ENCODE peak calls at places on chromosomes 3 and 15, in ten cellular contexts. I is A549, Z is uterus, S is cardiac muscle cell, W is endothelial cell of umbilical vein, V is spleen, G is left ventricle myocardium inferior, Y is astrocyte, A is suprapubic skin, H is transverse colon. N is an unnamed sample. For H3K4me1, the result is how much of the 10 kb centered on the place peaks cover.

GRCh38 chr3:47865192-47865591 is 62.3 kb downstream of the DHX30 start:
- DNase-seq in Y (no peak), I (no peak), H (no peak), Z (no peak), V (no peak), G (no peak), A (no peak), S (no peak), W (no peak), N (no peak)

GRCh38 chr15:101646652-101647051 is 5.5 kb downstream of the TM2D3 start:
- DNase-seq in Y (no peak), V (peak), S (no peak), A (no peak), G (peak), Z (no peak), H (no peak), I (peak), W (no peak), N (no peak)

GRCh38 chr3:155554777-155555445 is 190.0 kb downstream of the PLCH1 start:
- DNase-seq in W (no peak), Y (no peak), G (no peak), Z (no peak), I (peak), S (no peak), H (no peak), V (no peak), A (no peak), N (no peak)

GRCh38 chr3:193816028-193816395 is 223.0 kb downstream of the OPA1 start:
- DNase-seq in I (no peak), H (no peak), Z (no peak), A (no peak), G (no peak), S (no peak), W (no peak), V (no peak), Y (no peak), N (no peak)

GRCh38 chr3:29345923-29346322 is 65.1 kb downstream of the RBMS3 start:
- DNase-seq in W (no peak), G (no peak), A (no peak), I (no peak), V (no peak), H (no peak), Y (no peak), Z (no peak), S (no peak), N (no peak)

GRCh38 chr3:57596495-57597239 is 477 bp downstream of the ARF4 start:
- DNase-seq in I (peak), H (peak), V (peak), W (peak), G (peak), Y (peak), A (peak), S (peak), Z (peak), N (peak)

GRCh38 chr15:96037584-96037983 is 292.9 kb upstream of the NR2F2 start:
- DNase-seq in A (no peak), Y (peak), S (no peak), H (no peak), I (no peak), V (no peak), W (no peak), G (no peak), Z (no peak), N (no peak)

GRCh38 chr15:76973362-76973743 is 21.6 kb upstream of the PSTPIP1 start:
- DNase-seq in Z (no peak), G (no peak), W (peak), S (peak), A (no peak), V (no peak), Y (no peak), I (peak), H (no peak), N (no peak)

GRCh38 chr3:192835818-192836468 is 81.7 kb downstream of the MB21D2 start:
- DNase-seq in W (no peak), S (no peak), I (no peak), A (no peak), G (peak), H (peak), Y (peak), V (no peak), Z (peak), N (no peak)

GRCh38 chr3:141051641-141052569 is 758 bp downstream of the SPSB4 start:
- DNase-seq in V (no peak), G (peak), A (no peak), I (peak), Y (peak), S (peak), Z (no peak), W (no peak), H (no peak), N (no peak)

GRCh38 chr15:68542771-68543544 is 35.8 kb upstream of the CORO2B start:
- DNase-seq in A (no peak), I (no peak), G (no peak), V (no peak), Y (peak), S (no peak), W (peak), Z (peak), H (no peak), N (no peak)

GRCh38 chr3:31377045-31377642 is 155.6 kb upstream of the STT3B start:
- DNase-seq in W (peak), Z (no peak), H (no peak), V (no peak), A (no peak), Y (peak), I (peak), G (no peak), S (no peak), N (no peak)

GRCh38 chr3:78517932-78518331 is 1249.9 kb downstream of the ROBO1 start:
- DNase-seq in Z (no peak), S (peak), H (no peak), A (no peak), V (no peak), I (no peak), Y (no peak), W (no peak), G (no peak), N (no peak)

GRCh38 chr3:141000691-141001090 is 50.5 kb upstream of the SPSB4 start:
- DNase-seq in A (no peak), Y (no peak), H (no peak), I (no peak), V (no peak), Z (no peak), G (no peak), S (no peak), W (no peak), N (no peak)

GRCh38 chr15:56770191-56770590 is 36.9 kb upstream of the ZNF280D start:
- DNase-seq in V (no peak), G (no peak), Z (no peak), W (no peak), A (no peak), H (no peak), I (no peak), Y (no peak), S (no peak), N (no peak)

GRCh38 chr3:130517541-130517940 is 564 bp downstream of the COL6A6 start:
- DNase-seq in Y (peak), A (no peak), S (no peak), V (no peak), H (no peak), G (no peak), W (no peak), I (peak), Z (no peak), N (no peak)

GRCh38 chr3:8482960-8483665 is 18.5 kb upstream of the LMCD1 start:
- DNase-seq in Z (peak), G (peak), Y (peak), W (peak), V (no peak), I (peak), S (no peak), A (peak), H (peak), N (peak)

DNA sequence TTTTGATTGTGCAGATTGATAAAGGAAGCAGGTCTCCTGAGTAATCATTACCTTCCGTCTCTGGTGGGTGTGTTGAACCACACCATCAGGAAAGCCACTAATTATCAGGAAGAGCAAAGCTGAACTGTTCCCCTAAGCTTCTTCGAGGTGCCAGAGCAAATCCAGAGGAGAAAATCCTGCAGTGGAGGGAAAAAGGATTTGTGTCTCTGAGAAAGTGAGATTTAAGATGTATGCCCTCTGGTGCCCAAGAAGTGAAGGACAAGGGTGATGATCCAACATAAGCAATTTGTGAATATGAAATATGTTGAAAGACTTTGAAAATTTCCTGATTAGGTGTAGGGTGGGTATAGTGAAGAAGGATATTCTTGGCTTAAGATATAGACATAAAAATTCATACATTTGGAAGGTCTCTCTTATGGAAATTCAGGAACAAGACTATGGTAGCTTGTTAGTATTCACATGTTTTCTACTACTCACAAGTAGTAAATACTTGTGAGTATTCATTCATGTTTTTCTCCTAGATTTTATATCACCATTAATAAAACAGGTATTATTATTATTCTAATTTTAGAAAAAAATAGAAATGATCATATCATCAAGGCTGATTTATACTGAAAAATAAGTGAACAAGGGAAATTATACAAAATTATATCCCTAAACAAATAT is 34.8 kb downstream of the COMMD2 start:
- DNase-seq in G (no peak), W (peak), Y (peak), H (peak), Z (peak), I (peak), A (no peak), S (peak), V (no peak), N (no peak)
- TF ChIP-seq CTCF in G (peak), W (peak), Y (peak), H (peak), Z (peak), I (peak), A (peak), S (peak), V (peak), N (peak)

GRCh38 chr3:124161453-124161852 is 169.5 kb upstream of the ROPN1 start:
- DNase-seq in G (no peak), W (no peak), A (no peak), Z (no peak), V (no peak), I (no peak), S (no peak), Y (no peak), H (no peak), N (no peak)

GRCh38 chr3:124158174-124158812 is 166.4 kb upstream of the ROPN1 start:
- DNase-seq in S (no peak), Z (peak), A (no peak), W (no peak), G (no peak), I (no peak), Y (no peak), V (no peak), H (no peak), N (no peak)

GRCh38 chr3:124163689-124164088 is 171.8 kb upstream of the ROPN1 start:
- DNase-seq in W (no peak), I (peak), H (no peak), Y (no peak), G (no peak), S (no peak), Z (no peak), A (no peak), V (no peak), N (no peak)

GRCh38 chr3:124157000-124157712 is 165.2 kb upstream of the ROPN1 start:
- DNase-seq in I (no peak), G (no peak), Y (no peak), H (no peak), V (no peak), W (no peak), Z (no peak), S (no peak), A (no peak), N (no peak)

GRCh38 chr3:124157748-124158147 is 165.8 kb upstream of the ROPN1 start:
- DNase-seq in Z (no peak), G (no peak), A (no peak), V (no peak), H (no peak), I (no peak), W (no peak), S (no peak), Y (no peak), N (no peak)
- H3K27ac ChIP-seq in Z (peak), G (peak), A (no peak), V (peak), H (no peak), I (no peak), W (no peak), S (no peak), Y (no peak), N (no peak)

DNA sequence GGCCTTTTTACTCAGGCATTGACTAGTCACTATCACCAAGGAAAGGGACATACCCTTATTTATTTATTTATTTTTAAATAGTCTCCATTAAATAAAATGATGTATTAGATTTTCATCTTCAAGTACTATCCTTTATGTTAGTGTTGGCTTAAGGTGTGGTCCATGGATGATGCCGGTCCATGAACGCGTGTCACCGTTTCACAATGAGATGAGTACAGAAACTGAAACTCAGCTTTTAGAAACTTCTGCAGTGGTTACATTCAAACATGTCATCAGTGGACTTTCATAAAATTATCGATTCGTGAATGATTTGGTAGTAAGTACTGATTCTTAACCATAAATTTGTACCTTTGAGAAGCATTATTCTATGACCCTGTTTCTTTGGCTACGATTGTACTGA is 166.6 kb downstream of the SATB1 start:
- DNase-seq in I (no peak), G (no peak), A (no peak), Z (no peak), Y (no peak), W (no peak), V (no peak), H (no peak), S (no peak), N (no peak)
- H3K4me1 ChIP-seq in I (under half), G (under half), A (under half), Z (under half), Y (under half), W (under half), V (under half), H (under half), S (under half), N (under half)

GRCh38 chr3:14453368-14453710 is 50.9 kb downstream of the SLC6A6 start:
- DNase-seq in Y (no peak), I (no peak), S (no peak), A (no peak), V (no peak), W (no peak), Z (no peak), H (no peak), G (no peak), N (no peak)

GRCh38 chr3:14450922-14451606 is 48.7 kb downstream of the SLC6A6 start:
- DNase-seq in H (no peak), G (no peak), V (no peak), S (no peak), W (no peak), A (no peak), Y (no peak), Z (no peak), I (no peak), N (no peak)

GRCh38 chr3:14451844-14452533 is 49.6 kb downstream of the SLC6A6 start:
- DNase-seq in W (peak), A (peak), V (no peak), G (peak), Z (peak), Y (peak), S (no peak), I (peak), H (peak), N (no peak)

GRCh38 chr3:14453841-14454630 is 51.6 kb downstream of the SLC6A6 start:
- DNase-seq in V (peak), W (no peak), G (no peak), Y (no peak), A (no peak), S (peak), Z (no peak), I (no peak), H (no peak), N (no peak)

DNA sequence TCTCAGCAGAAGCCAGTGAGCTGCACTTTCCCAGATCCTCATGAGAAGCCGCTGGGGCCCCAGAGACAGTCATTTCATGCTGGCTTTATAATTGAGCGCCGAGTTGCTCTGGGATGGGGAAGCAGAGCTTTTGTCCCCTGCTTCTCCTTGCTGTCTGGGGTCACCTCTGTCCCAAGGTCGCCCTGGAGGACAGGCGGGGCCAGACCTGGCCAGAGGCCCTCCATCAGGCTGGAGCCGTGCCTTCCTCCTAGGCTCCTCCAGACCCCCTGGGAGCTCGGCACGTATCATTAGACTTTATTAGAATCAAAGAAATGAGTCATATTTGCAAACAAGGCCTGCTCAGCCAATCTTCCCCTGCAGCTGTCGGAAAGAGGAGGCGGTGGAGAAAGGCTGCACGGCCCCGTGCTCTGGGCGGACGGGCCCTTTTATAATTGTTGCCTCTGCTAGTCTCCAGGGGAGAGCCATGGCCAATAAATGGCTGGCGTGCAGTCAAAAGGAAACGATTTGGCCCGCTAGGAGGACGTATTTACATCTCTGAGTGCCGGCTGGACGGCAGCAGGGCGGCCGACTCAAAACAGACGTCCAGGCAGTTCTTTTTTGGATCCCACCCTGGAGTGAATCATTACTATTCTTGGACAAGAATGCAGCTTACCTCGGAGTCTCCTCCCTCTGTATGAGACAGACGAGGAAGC is 50.4 kb downstream of the SLC6A6 start:
- DNase-seq in G (peak), S (no peak), V (peak), H (peak), Y (peak), I (peak), Z (peak), W (peak), A (peak), N (no peak)
- TF ChIP-seq CTCF in G (peak), S (peak), V (no peak), H (peak), Y (no peak), I (no peak), Z (no peak), W (peak), A (no peak), N (no peak)

GRCh38 chr3:143975549-143976152 is 4.0 kb downstream of the DIPK2A start:
- DNase-seq in Y (peak), G (no peak), Z (no peak), I (peak), H (no peak), S (peak), V (no peak), A (no peak), W (peak), N (no peak)
- H3K27ac ChIP-seq in Y (peak), G (no peak), Z (peak), I (no peak), H (peak), S (no peak), V (peak), A (peak), W (peak), N (no peak)

DNA sequence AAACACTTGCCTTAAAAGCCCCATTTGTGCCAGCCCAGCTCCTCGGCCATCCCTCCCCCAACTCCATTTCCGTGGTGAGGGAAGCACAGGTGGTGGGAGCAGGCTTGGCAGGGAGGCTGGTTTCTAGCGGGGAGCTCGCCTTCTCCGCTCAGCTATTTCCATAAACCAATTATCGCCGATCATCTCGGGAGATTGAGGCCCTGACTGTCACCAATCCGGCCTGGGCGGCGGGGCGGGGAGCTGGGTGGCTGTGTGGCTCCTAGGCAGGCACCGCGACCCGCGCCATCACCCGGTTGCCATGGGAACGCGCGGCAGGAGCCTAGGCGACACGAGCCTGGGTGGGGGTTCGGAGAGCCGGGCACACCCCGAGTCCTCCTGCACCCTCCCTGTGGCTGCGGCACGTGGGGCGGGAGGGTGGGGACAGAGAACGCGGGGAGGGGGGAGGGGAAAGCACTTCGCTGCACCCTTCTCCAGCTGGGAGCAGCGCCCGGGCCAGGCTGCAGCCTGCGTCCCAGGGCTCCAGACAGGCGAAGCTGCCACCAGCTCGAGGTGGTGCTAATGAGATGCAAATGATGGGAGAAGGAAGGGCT is 9.3 kb downstream of the CCDC33 start:
- DNase-seq in H (no peak), A (no peak), Y (no peak), Z (no peak), G (no peak), S (peak), I (no peak), W (no peak), V (no peak), N (no peak)
- H3K4me1 ChIP-seq in H (under half), A (under half), Y (under half), Z (under half), G (under half), S (under half), I (under half), W (under half), V (under half), N (under half)

GRCh38 chr3:123876858-123877257 is 7.3 kb downstream of the MYLK start:
- DNase-seq in S (no peak), V (no peak), W (no peak), Z (no peak), A (no peak), G (no peak), Y (no peak), H (no peak), I (no peak), N (no peak)
- TF ChIP-seq CTCF in S (peak), V (no peak), W (no peak), Z (no peak), A (no peak), G (no peak), Y (peak), H (no peak), I (peak), N (peak)

N was measured in RWPE2.